ENCODE peak calls at places on chromosomes 5 and 9, in four cellular contexts. Y is fibroblast of mammary gland; B is spleen; K is CD8-positive, alpha-beta T cell. N is an unnamed sample.

GRCh38 chr9:11713077-11713476 is 980.1 kb upstream of the TYRP1 start:
- DNase-seq in Y (no peak), B (no peak), K (no peak), N (no peak)

GRCh38 chr9:135736265-135736978 is 34.4 kb downstream of the KCNT1 start:
- DNase-seq in Y (no peak), B (no peak), K (no peak), N (no peak)

GRCh38 chr9:107767711-107768110 is 278.1 kb upstream of the KLF4 start:
- DNase-seq in Y (no peak), B (no peak), K (no peak), N (no peak)

GRCh38 chr5:12672141-12672540 is 767.9 kb upstream of the CTNND2 start:
- DNase-seq in Y (no peak), B (no peak), K (no peak), N (no peak)

GRCh38 chr5:134845335-134845851 is 375 bp upstream of the C5orf24 start:
- DNase-seq in Y (peak; percentile 60), B (no peak), K (no peak), N (no peak)

GRCh38 chr5:144249755-144250464 is 79.2 kb downstream of the KCTD16 start:
- DNase-seq in Y (no peak), B (no peak), K (no peak), N (no peak)

GRCh38 chr5:625516-625915 is 13.4 kb downstream of the CEP72 start:
- DNase-seq in Y (no peak), B (peak; percentile 64), K (no peak), N (peak; percentile 46)

GRCh38 chr9:68619636-68620035 is 79.0 kb upstream of the TMEM252 start:
- DNase-seq in Y (no peak), B (no peak), K (no peak), N (no peak)

GRCh38 chr9:15935661-15936315 is 382.9 kb downstream of the CCDC171 start:
- DNase-seq in Y (peak; percentile 66), B (no peak), K (no peak), N (no peak)

GRCh38 chr5:102902647-102903046 is 147.5 kb downstream of the PAM start:
- DNase-seq in Y (no peak), B (no peak), K (no peak), N (no peak)

GRCh38 chr5:90888511-90889324 is 330.1 kb downstream of the ADGRV1 start:
- DNase-seq in Y (peak; percentile 63), B (no peak), K (no peak), N (no peak)

GRCh38 chr5:120366047-120366446 is 98.1 kb upstream of the PRR16 start:
- DNase-seq in Y (peak; percentile 43), B (no peak), K (no peak), N (no peak)

GRCh38 chr5:84304591-84304990 is 80.1 kb downstream of the EDIL3 start:
- DNase-seq in Y (peak; percentile 20), B (no peak), K (no peak), N (no peak)

GRCh38 chr9:89794918-89795317 is 190.1 kb downstream of the GADD45G start:
- DNase-seq in Y (no peak), B (no peak), K (no peak), N (no peak)

GRCh38 chr5:165527577-165527976 is 2022.2 kb downstream of the MAT2B start:
- DNase-seq in Y (no peak), B (no peak), K (no peak), N (no peak)

GRCh38 chr9:37574241-37574721 is 1.9 kb downstream of the FBXO10 start:
- DNase-seq in Y (peak; percentile 57), B (no peak), K (no peak), N (no peak)

GRCh38 chr5:179332741-179333290 is 12.4 kb downstream of the ADAMTS2 start:
- DNase-seq in Y (no peak), B (no peak), K (no peak), N (peak; percentile 60)

GRCh38 chr9:95533996-95534680 is 17.4 kb upstream of the PTCH1 start:
- DNase-seq in Y (no peak), B (no peak), K (no peak), N (no peak)

GRCh38 chr5:175517824-175518450 is 39.6 kb downstream of the SFXN1 start:
- DNase-seq in Y (peak; percentile 71), B (no peak), K (peak; percentile 56), N (no peak)

GRCh38 chr5:77301447-77301878 is 91.0 kb downstream of the PDE8B start:
- DNase-seq in Y (peak; percentile 40), B (no peak), K (no peak), N (no peak)

GRCh38 chr9:74645007-74645639 is 148.0 kb downstream of the RORB start:
- DNase-seq in Y (peak; percentile 26), B (no peak), K (no peak), N (no peak)

GRCh38 chr9:133528001-133528886 is 3.5 kb upstream of the MYMK start:
- DNase-seq in Y (no peak), B (no peak), K (no peak), N (no peak)

GRCh38 chr9:2021731-2022130 is 6.6 kb downstream of the SMARCA2 start:
- DNase-seq in Y (no peak), B (no peak), K (no peak), N (no peak)

GRCh38 chr5:127898551-127899213 is 184.9 kb upstream of the SLC12A2 start:
- DNase-seq in Y (peak; percentile 45), B (no peak), K (no peak), N (no peak)

GRCh38 chr9:26747611-26748010 is 145.0 kb downstream of the CAAP1 start:
- DNase-seq in Y (no peak), B (no peak), K (no peak), N (no peak)

GRCh38 chr5:172624996-172625939 is 15.8 kb upstream of the NEURL1B start:
- DNase-seq in Y (no peak), B (peak; percentile 23), K (no peak), N (no peak)
- H3K4me3 ChIP-seq in Y (no peak overlapping the region), B (no peak overlapping the region), K (no peak overlapping the region), N (no peak overlapping the region)

GRCh38 chr5:178068293-178068692 is 45.0 kb upstream of the N4BP3 start:
- DNase-seq in Y (no peak), B (peak; percentile 63), K (peak; percentile 52), N (no peak)

GRCh38 chr5:178067705-178068104 is 45.6 kb upstream of the N4BP3 start:
- DNase-seq in Y (no peak), B (peak; percentile 6), K (no peak), N (no peak)

GRCh38 chr5:178071108-178071507 is 42.2 kb upstream of the N4BP3 start:
- DNase-seq in Y (no peak), B (peak; percentile 23), K (no peak), N (no peak)

GRCh38 chr5:178072749-178073148 is 40.6 kb upstream of the N4BP3 start:
- DNase-seq in Y (no peak), B (no peak), K (no peak), N (no peak)

DNA sequence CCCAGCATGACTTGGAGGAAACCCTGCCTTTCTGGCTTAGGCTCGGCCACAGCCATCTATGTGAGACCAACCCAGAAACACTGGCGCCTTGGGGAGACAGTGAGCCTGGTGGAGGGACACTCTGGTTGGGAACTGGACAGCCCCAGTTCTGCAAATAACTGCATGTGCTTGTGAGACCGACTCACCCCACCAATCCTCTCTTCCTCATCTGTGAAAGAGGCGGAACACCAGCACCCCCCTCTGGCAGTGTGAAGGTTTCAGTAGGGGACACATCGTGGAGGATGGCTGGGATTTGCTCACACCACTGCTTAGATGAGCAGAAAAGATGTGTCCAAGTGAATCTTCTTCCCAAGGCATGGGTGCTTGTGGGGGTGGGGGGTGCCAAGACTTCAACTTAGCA is 43.4 kb upstream of the N4BP3 start:
- DNase-seq in Y (peak; percentile 28), B (peak; percentile 78), K (peak; percentile 54), N (no peak)
- TF ChIP-seq CTCF in Y (peak; percentile 34), B (peak; percentile 44), K (peak; percentile 19), N (no peak)

GRCh38 chr5:56479701-56480304 is 246.7 kb upstream of the ANKRD55 start:
- DNase-seq in Y (no peak), B (no peak), K (no peak), N (no peak)

GRCh38 chr5:56481147-56481997 is 248.2 kb upstream of the ANKRD55 start:
- DNase-seq in Y (peak; percentile 19), B (peak; percentile 87), K (peak; percentile 63), N (peak; percentile 80)

GRCh38 chr5:56479126-56479525 is 246.0 kb upstream of the ANKRD55 start:
- DNase-seq in Y (no peak), B (no peak), K (no peak), N (no peak)

GRCh38 chr5:56480305-56481146 is 247.4 kb upstream of the ANKRD55 start:
- DNase-seq in Y (peak; percentile 42), B (peak; percentile 88), K (no peak), N (peak; percentile 91)

GRCh38 chr5:56481998-56482698 is 249.0 kb upstream of the ANKRD55 start:
- DNase-seq in Y (no peak), B (no peak), K (no peak), N (no peak)
- H3K4me3 ChIP-seq in Y (no peak overlapping the region), B (peak overlapping the region; percentile 73), K (peak overlapping the region; percentile 48), N (peak overlapping the region; percentile 86)

GRCh38 chr9:86893811-86894490 is 53.4 kb downstream of the GAS1 start:
- DNase-seq in Y (no peak), B (no peak), K (no peak), N (no peak)
- TF ChIP-seq CTCF in Y (peak; percentile 11), B (no peak), K (no peak), N (no peak)

GRCh38 chr5:157648275-157648990 is 3.8 kb downstream of the SOX30 start:
- DNase-seq in Y (no peak), B (no peak), K (no peak), N (no peak)

GRCh38 chr5:157651011-157651611 is 1.1 kb downstream of the SOX30 start:
- DNase-seq in Y (no peak), B (no peak), K (no peak), N (peak; percentile 70)

GRCh38 chr5:157652377-157652692 is at the start of gene SOX30:
- DNase-seq in Y (no peak), B (no peak), K (no peak), N (no peak)

GRCh38 chr5:157649091-157649490 is 3.1 kb downstream of the SOX30 start:
- DNase-seq in Y (no peak), B (no peak), K (no peak), N (no peak)

GRCh38 chr5:157651623-157652376 is 438 bp downstream of the SOX30 start:
- DNase-seq in Y (peak; percentile 46), B (peak; percentile 96), K (peak; percentile 86), N (peak; percentile 91)
- H3K4me3 ChIP-seq in Y (peak overlapping the region; percentile 34), B (peak overlapping the region; percentile 74), K (peak overlapping the region; percentile 63), N (peak overlapping the region; percentile 51)

GRCh38 chr9:97057651-97058050 is 18.7 kb upstream of the CTSV start:
- DNase-seq in Y (no peak), B (no peak), K (no peak), N (no peak)
- TF ChIP-seq CTCF in Y (no peak), B (no peak), K (no peak), N (no peak)

DNA sequence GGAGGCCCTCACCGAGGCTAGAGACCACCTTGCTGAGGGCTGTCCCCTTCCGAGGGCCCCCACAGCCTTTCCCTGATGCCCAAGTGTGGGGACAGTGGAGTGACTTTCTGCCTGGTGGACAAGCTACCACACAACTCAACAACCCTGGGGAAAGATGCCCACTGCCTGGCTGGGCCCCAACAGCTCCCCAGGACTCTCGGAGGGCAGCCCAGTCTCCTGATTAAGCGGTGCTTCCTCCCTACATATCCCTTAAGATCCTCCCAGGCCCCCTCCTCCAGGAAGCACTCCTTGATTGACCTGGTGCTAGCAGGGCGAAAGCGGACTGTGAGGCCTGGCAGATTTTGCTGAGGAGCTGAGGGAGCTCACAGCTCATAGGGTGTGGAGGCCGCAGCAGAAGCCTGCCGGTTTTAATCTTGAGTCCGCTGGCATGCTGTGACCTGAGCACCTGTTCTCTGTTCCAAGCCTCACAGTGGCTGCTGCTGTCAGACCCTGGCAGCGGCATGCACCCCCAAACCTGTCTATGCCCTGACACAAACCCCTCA is 2.2 kb downstream of the NSMF start:
- DNase-seq in Y (no peak), B (no peak), K (no peak), N (peak; percentile 55)
- H3K4me3 ChIP-seq in Y (no peak overlapping the region), B (no peak overlapping the region), K (no peak overlapping the region), N (no peak overlapping the region)

N was measured in kidney.